ENCODE peak calls at places on chromosomes 4 and X, in ten cellular contexts. Z, E, U, H, O, X, M, N, J and P are unnamed samples.

GRCh38 chrX:65671286-65671685 is 3.8 kb downstream of the MSN start:
- DNase-seq in U (no peak), H (no peak), M (no peak), J (no peak), E (no peak), O (no peak), X (no peak), Z (no peak), N (no peak), P (no peak)

GRCh38 chrX:100076031-100076430 is 334.0 kb downstream of the PCDH19 start:
- DNase-seq in O (no peak), E (no peak), X (no peak), N (no peak), M (no peak), J (no peak), H (no peak), U (no peak), Z (no peak), P (no peak)

GRCh38 chr4:7734651-7735260 is 204.9 kb downstream of the AFAP1 start:
- DNase-seq in Z (no peak), N (no peak), H (no peak), U (no peak), M (no peak), O (no peak), E (no peak), X (no peak), J (no peak), P (no peak)

GRCh38 chr4:183906736-183907651 is 1.9 kb downstream of the STOX2 start:
- DNase-seq in U (no peak), M (no peak), H (peak), E (no peak), X (no peak), J (no peak), N (no peak), O (no peak), Z (peak), P (no peak)

GRCh38 chrX:12567857-12568256 is 223.4 kb upstream of the PRPS2 start:
- DNase-seq in O (no peak), J (no peak), H (no peak), Z (no peak), U (no peak), N (no peak), X (no peak), M (no peak), E (peak), P (no peak)

GRCh38 chr4:87974856-87975462 is 555 bp upstream of the SPP1 start:
- DNase-seq in E (no peak), X (no peak), O (no peak), J (no peak), H (no peak), U (no peak), M (no peak), Z (no peak), N (no peak), P (no peak)

GRCh38 chrX:14504960-14505538 is 24.3 kb upstream of the GLRA2 start:
- DNase-seq in H (no peak), N (no peak), E (no peak), Z (no peak), J (no peak), M (no peak), X (no peak), O (no peak), U (no peak), P (no peak)

GRCh38 chrX:30816079-30816478 is 73.0 kb downstream of the TAB3 start:
- DNase-seq in X (no peak), U (no peak), H (no peak), E (no peak), M (no peak), J (no peak), Z (no peak), N (no peak), O (no peak), P (no peak)

GRCh38 chr4:142265536-142265935 is 580.6 kb downstream of the INPP4B start:
- DNase-seq in H (no peak), O (no peak), U (no peak), E (peak), X (no peak), Z (no peak), J (no peak), N (no peak), M (peak), P (no peak)

GRCh38 chr4:86043755-86044592 is 315.9 kb downstream of the MAPK10 start:
- DNase-seq in X (no peak), M (peak), O (peak), J (peak), H (peak), U (no peak), E (peak), N (no peak), Z (peak), P (peak)

GRCh38 chr4:165369522-165369921 is 9.3 kb upstream of the CPE start:
- DNase-seq in Z (no peak), X (no peak), J (no peak), U (no peak), N (no peak), O (no peak), H (no peak), M (peak), E (peak), P (no peak)

GRCh38 chr4:87543835-87544461 is 14.8 kb upstream of the SPARCL1 start:
- DNase-seq in E (peak), M (peak), U (no peak), O (no peak), Z (peak), N (no peak), X (no peak), J (no peak), H (no peak), P (no peak)